ENCODE peak calls at places on chromosomes 2 and 18, in eight cellular contexts. B is BE2C; Y is stimulated activated CD8-positive, alpha-beta memory T cell treated with anti-CD3 and anti-CD28 coated beads, Interleukin-4, amount 100 ng/mL, for 24 hours; S is MCF 10A; R is pancreas; A is adrenal gland; J is amniotic epithelial cell; X is GM12865. T is an unnamed sample.

GRCh38 chr2:25700221-25700660 is 26.9 kb upstream of the DTNB start:
- DNase-seq in B (peak), Y (no peak), S (peak), R (no peak), A (peak), J (peak), X (peak), T (peak)

GRCh38 chr2:143333168-143333791 is 204.1 kb downstream of the ARHGAP15 start:
- DNase-seq in B (no peak), Y (no peak), S (no peak), R (no peak), A (no peak), J (no peak), X (no peak), T (no peak)

GRCh38 chr2:20223345-20224190 is 1.4 kb downstream of the SDC1 start:
- DNase-seq in B (peak), Y (no peak), S (peak), R (no peak), A (peak), J (no peak), X (peak), T (no peak)

GRCh38 chr2:227855440-227855839 is 16.0 kb upstream of the DAW1 start:
- DNase-seq in B (no peak), Y (no peak), S (no peak), R (no peak), A (no peak), J (no peak), X (no peak), T (no peak)

GRCh38 chr18:35085450-35086032 is 44.3 kb downstream of the MAPRE2 start:
- DNase-seq in B (peak), Y (no peak), S (no peak), R (no peak), A (no peak), J (no peak), X (no peak), T (no peak)

GRCh38 chr18:39772155-39772919 is 2182.7 kb upstream of the PIK3C3 start:
- DNase-seq in B (no peak), Y (no peak), S (no peak), R (no peak), A (no peak), J (no peak), X (no peak), T (no peak)

GRCh38 chr2:24164416-24164973 is 10.4 kb upstream of the FAM228A start:
- DNase-seq in B (peak), Y (peak), S (peak), R (no peak), A (no peak), J (peak), X (peak), T (peak)

GRCh38 chr18:55136258-55136657 is 177.0 kb upstream of the CCDC68 start:
- DNase-seq in B (no peak), Y (no peak), S (no peak), R (no peak), A (no peak), J (no peak), X (no peak), T (no peak)

GRCh38 chr2:55408946-55409868 is 10.4 kb downstream of the CCDC88A start:
- DNase-seq in B (no peak), Y (no peak), S (no peak), R (no peak), A (no peak), J (peak), X (no peak), T (peak)

GRCh38 chr2:240149943-240150784 is 9.7 kb upstream of the OTOS start:
- DNase-seq in B (peak), Y (no peak), S (peak), R (no peak), A (no peak), J (peak), X (peak), T (peak)

GRCh38 chr2:209642146-209642815 is 129.4 kb upstream of the UNC80 start:
- DNase-seq in B (no peak), Y (no peak), S (peak), R (no peak), A (no peak), J (peak), X (no peak), T (no peak)

GRCh38 chr2:179340678-179341077 is 76.0 kb upstream of the SESTD1 start:
- DNase-seq in B (no peak), Y (no peak), S (peak), R (no peak), A (no peak), J (peak), X (no peak), T (peak)

T was measured in Ammon's horn.